ENCODE peak calls at places on chromosomes 4 and X, in five cellular contexts. L is IMR-90, B is A549, X is K562, F is GM12878. N is an unnamed sample.

GRCh38 chr4:184335520-184335919 is 117.8 kb upstream of the ENPP6 start:
- DNase-seq in B (no peak), X (no peak), F (no peak), L (peak), N (no peak)

GRCh38 chr4:94339779-94340178 is 2.9 kb downstream of the HPGDS start:
- DNase-seq in F (no peak), B (no peak), X (no peak), L (no peak), N (no peak)

GRCh38 chr4:119087121-119087520 is 48.5 kb upstream of the MYOZ2 start:
- DNase-seq in L (no peak), B (no peak), X (no peak), F (no peak), N (no peak)

GRCh38 chrX:125322431-125322830 is 2.8 kb downstream of the TEX13C start:
- DNase-seq in X (no peak), L (no peak), F (no peak), B (no peak), N (no peak)

GRCh38 chr4:186624951-186625350 is 69.6 kb upstream of the MTNR1A start:
- DNase-seq in F (no peak), L (peak), X (no peak), B (no peak), N (no peak)

GRCh38 chr4:6732441-6733357 is 16.7 kb downstream of the BLOC1S4 start:
- DNase-seq in F (no peak), L (peak), X (peak), B (peak), N (peak)

GRCh38 chr4:138736362-138736761 is 279.2 kb upstream of the NOCT start:
- DNase-seq in X (no peak), F (no peak), L (peak), B (no peak), N (no peak)

GRCh38 chr4:78732332-78733104 is 43.6 kb upstream of the BMP2K start:
- DNase-seq in B (no peak), X (peak), F (no peak), L (no peak), N (no peak)

GRCh38 chr4:3787489-3788365 is 21.5 kb downstream of the ADRA2C start:
- DNase-seq in F (no peak), B (no peak), X (no peak), L (no peak), N (no peak)

GRCh38 chrX:45063319-45064095 is 137.2 kb downstream of the DIPK2B start:
- DNase-seq in L (peak), F (no peak), B (no peak), X (no peak), N (no peak)

GRCh38 chrX:72621619-72622485 is 49.2 kb upstream of the HDAC8 start:
- DNase-seq in L (peak), F (peak), B (peak), X (no peak), N (no peak)

GRCh38 chr4:31655328-31655727 is 935.2 kb downstream of the PCDH7 start:
- DNase-seq in B (no peak), X (no peak), F (no peak), L (peak), N (no peak)

GRCh38 chr4:159983080-159983479 is 880.2 kb downstream of the RAPGEF2 start:
- DNase-seq in B (no peak), L (no peak), X (no peak), F (no peak), N (no peak)

GRCh38 chr4:83771113-83771705 is 235.3 kb downstream of the GPAT3 start:
- DNase-seq in X (peak), F (no peak), B (peak), L (peak), N (peak)

GRCh38 chr4:5746829-5747745 is 36.1 kb downstream of the EVC start:
- DNase-seq in L (peak), F (no peak), X (no peak), B (no peak), N (no peak)

GRCh38 chr4:175273995-175274753 is 356.0 kb downstream of the ADAM29 start:
- DNase-seq in B (no peak), L (peak), X (no peak), F (no peak), N (no peak)

GRCh38 chr4:173834151-173834550 is 304.1 kb upstream of the HAND2 start:
- DNase-seq in L (peak), F (no peak), B (peak), X (no peak), N (no peak)

GRCh38 chrX:7143076-7143475 is 4.4 kb upstream of the STS start:
- DNase-seq in L (no peak), X (no peak), F (no peak), B (no peak), N (no peak)

GRCh38 chrX:344371-344901 is 25.8 kb upstream of the GTPBP6 start:
- DNase-seq in X (no peak), B (no peak), L (no peak), F (no peak), N (no peak)

GRCh38 chrX:52574416-52575275 is 57.8 kb upstream of the XAGE1B start:
- DNase-seq in L (peak), F (peak), X (peak), B (peak), N (peak)

GRCh38 chrX:48493890-48494364 is 14.9 kb upstream of the PORCN start:
- DNase-seq in L (peak), F (no peak), B (no peak), X (peak), N (no peak)

GRCh38 chr4:37802068-37802666 is 24.3 kb upstream of the PGM2 start:
- DNase-seq in B (peak), X (peak), L (peak), F (no peak), N (peak)

DNA sequence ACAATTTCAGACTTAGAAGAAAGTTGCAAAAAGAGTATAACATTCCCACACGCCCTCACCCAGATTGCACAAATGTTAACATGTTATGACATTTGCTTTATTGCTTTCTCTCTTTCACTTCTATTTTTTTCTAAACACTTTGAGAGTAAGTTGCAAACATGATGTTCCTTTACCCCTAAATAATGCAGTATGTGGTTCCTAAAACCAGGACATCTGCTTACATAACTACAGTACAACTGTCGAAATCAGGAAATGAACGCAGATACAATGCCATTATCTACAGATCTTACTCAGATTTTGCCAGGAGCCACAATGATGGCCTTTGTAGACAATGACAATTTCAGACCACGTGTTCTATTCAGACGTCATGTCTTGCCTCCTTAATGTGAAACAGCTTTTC is 22.4 kb downstream of the SH3TC1 start:
- DNase-seq in F (peak), B (no peak), L (peak), X (no peak), N (peak)
- TF ChIP-seq RCOR1 in F (no peak), B (no peak), L (no peak), X (no peak), N (peak)

GRCh38 chr4:41438564-41438963 is 99.4 kb upstream of the LIMCH1 start:
- DNase-seq in B (no peak), F (no peak), L (no peak), X (no peak), N (no peak)
- TF ChIP-seq RCOR1 in B (no peak), F (no peak), L (no peak), X (no peak), N (no peak)

GRCh38 chr4:125951275-125951887 is 636.6 kb downstream of the FAT4 start:
- DNase-seq in B (no peak), L (peak), X (no peak), F (no peak), N (peak)
- TF ChIP-seq RCOR1 in B (no peak), L (no peak), X (no peak), F (no peak), N (peak)

GRCh38 chr4:570754-571153 is 5.3 kb downstream of the TMEM271 start:
- DNase-seq in B (no peak), L (no peak), F (no peak), X (no peak), N (no peak)

GRCh38 chr4:568962-569361 is 7.1 kb downstream of the TMEM271 start:
- DNase-seq in F (no peak), L (no peak), B (no peak), X (no peak), N (no peak)

GRCh38 chr4:568351-568652 is 7.8 kb downstream of the TMEM271 start:
- DNase-seq in X (no peak), F (no peak), L (no peak), B (no peak), N (no peak)

GRCh38 chr4:571838-572572 is 4.1 kb downstream of the TMEM271 start:
- DNase-seq in F (no peak), X (no peak), L (no peak), B (no peak), N (no peak)

DNA sequence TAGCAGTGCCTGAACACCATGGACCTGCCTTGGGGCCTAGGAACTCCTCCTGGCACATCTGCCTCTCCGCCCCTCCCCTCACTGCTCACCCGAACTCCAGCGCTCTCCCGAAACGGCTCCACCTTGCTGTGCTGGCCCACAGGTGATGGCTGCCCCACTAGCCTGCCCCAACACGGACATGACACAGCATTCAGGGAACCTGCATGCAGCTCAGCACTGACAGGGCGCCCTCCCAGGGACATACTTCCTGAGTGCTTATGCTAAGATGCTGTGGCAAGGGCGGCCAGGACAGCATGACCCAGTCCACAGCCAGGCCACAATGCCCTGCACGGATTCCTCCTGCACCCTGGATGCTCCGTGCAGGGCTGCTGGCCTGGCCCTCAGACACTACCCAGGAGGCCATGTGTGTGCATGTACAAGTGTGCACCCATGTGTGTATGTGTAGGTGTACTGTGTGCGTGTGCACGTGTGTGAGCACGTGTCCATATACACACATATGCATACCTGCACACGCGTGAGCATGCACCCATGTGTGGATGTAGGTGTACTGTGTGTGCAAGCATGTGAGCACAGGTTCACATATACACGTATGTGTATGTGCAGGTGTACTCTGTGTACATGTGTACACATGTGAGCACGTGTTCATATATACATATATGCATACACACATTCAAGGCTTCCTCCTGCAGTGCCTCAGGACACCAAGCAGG is 6.0 kb downstream of the TMEM271 start:
- DNase-seq in L (no peak), F (no peak), X (no peak), B (no peak), N (no peak)
- TF ChIP-seq RCOR1 in L (no peak), F (no peak), X (no peak), B (no peak), N (no peak)

DNA sequence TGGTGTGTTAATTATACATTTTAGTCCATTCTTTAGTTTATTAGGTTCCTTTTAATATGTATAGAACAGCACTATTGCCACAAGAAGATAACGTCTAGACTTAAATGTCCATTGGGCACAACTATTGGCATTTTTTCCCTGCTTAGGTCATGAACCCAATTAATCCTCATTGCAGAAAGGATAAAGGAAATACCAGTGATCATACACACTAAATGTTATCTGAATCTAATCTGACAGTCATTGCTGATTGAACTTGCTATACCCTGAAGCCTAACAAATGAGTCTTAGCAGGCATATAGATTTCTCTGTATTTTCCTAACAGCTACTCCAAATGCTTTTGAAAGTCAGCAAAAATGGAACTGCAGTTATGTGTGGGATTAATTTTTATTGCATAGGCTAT is 2250.0 kb upstream of the AGA start:
- DNase-seq in F (no peak), L (no peak), X (no peak), B (no peak), N (no peak)
- TF ChIP-seq RCOR1 in F (no peak), L (no peak), X (no peak), B (no peak), N (no peak)

GRCh38 chr4:157076578-157076947 is 613 bp downstream of the GLRB start:
- DNase-seq in L (no peak), F (no peak), B (peak), X (no peak), N (peak)
- TF ChIP-seq RCOR1 in L (no peak), F (no peak), B (no peak), X (no peak), N (no peak)

DNA sequence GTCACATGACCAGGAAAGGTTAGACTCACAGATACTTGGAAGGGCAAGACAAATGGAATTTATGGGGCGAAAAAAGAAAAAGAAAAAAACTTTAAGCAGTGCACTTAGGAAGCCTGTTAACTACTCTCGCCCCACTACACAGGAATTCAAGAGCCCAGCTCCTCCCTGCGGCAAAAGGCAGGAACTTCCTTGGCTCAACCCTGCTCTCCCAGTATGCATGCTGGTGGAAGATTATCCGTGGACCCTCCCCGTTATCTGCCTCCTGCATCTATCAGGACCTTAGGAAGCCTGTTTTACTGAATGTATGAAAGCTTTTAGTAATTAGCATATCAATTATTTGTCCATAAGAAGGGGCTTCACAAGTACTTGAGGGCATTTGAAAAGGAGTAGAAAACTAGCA is 40.1 kb upstream of the RPA4 start:
- DNase-seq in X (no peak), F (no peak), B (no peak), L (no peak), N (no peak)
- TF ChIP-seq RCOR1 in X (no peak), F (no peak), B (no peak), L (no peak), N (no peak)

GRCh38 chr4:110667670-110668069 is 44.8 kb upstream of the PITX2 start:
- DNase-seq in X (no peak), L (no peak), B (no peak), F (no peak), N (no peak)
- TF ChIP-seq RCOR1 in X (no peak), L (no peak), B (no peak), F (no peak), N (no peak)

GRCh38 chrX:53621418-53621986 is 65.0 kb downstream of the HUWE1 start:
- DNase-seq in F (no peak), L (no peak), B (no peak), X (no peak), N (no peak)
- TF ChIP-seq RCOR1 in F (no peak), L (no peak), B (no peak), X (no peak), N (no peak)

N was measured in SK-N-SH.